ENCODE peak calls at places on chromosomes 4 and X, in seven cellular contexts. T is keratinocyte, R is EL, Z is mesendoderm, F is NB4, B is chondrocyte, Q is T-helper 1 cell. X is an unnamed sample.

GRCh38 chr4:38765391-38765790 is 17.4 kb downstream of the TLR10 start:
- DNase-seq in Z (no peak), T (no peak), B (no peak), F (no peak), Q (no peak), R (peak), X (no peak)

GRCh38 chrX:37846934-37847732 is at the start of gene DYNLT3:
- DNase-seq in Z (peak), B (peak), R (peak), F (peak), T (no peak), Q (peak), X (peak)

GRCh38 chr4:153643406-153644016 is 40.6 kb upstream of the TLR2 start:
- DNase-seq in Q (no peak), T (no peak), B (no peak), Z (peak), F (peak), R (peak), X (no peak)

GRCh38 chr4:93834371-93835066 is 6.0 kb downstream of the ATOH1 start:
- DNase-seq in R (no peak), F (peak), Q (no peak), Z (peak), T (no peak), B (no peak), X (no peak)

GRCh38 chrX:22109442-22109841 is 77.3 kb downstream of the PHEX start:
- DNase-seq in Z (peak), F (no peak), R (peak), Q (no peak), T (no peak), B (no peak), X (no peak)

GRCh38 chr4:127985989-127986388 is 20.8 kb downstream of the ABHD18 start:
- DNase-seq in B (no peak), F (no peak), Q (no peak), Z (no peak), R (no peak), T (no peak), X (no peak)

GRCh38 chr4:53194727-53195126 is 171.1 kb downstream of the SCFD2 start:
- DNase-seq in B (no peak), F (no peak), Z (no peak), T (no peak), Q (no peak), R (no peak), X (peak)

GRCh38 chr4:4857001-4857808 is 2.3 kb upstream of the MSX1 start:
- DNase-seq in F (no peak), B (no peak), T (no peak), Q (no peak), R (no peak), Z (peak), X (peak)

GRCh38 chr4:72997409-72997808 is 72.1 kb downstream of the COX18 start:
- DNase-seq in B (no peak), Z (peak), Q (no peak), T (peak), F (no peak), R (peak), X (no peak)

GRCh38 chr4:4759233-4759632 is 100.2 kb upstream of the MSX1 start:
- DNase-seq in F (no peak), Q (no peak), B (peak), Z (no peak), R (no peak), T (no peak), X (no peak)

GRCh38 chr4:138347561-138347960 is 105.4 kb upstream of the SLC7A11 start:
- DNase-seq in B (no peak), T (no peak), Q (no peak), Z (no peak), F (no peak), R (no peak), X (no peak)

GRCh38 chr4:138405934-138406567 is 163.9 kb upstream of the SLC7A11 start:
- DNase-seq in T (peak), R (peak), Q (no peak), B (no peak), F (peak), Z (no peak), X (no peak)

GRCh38 chr4:40831462-40831861 is 81.7 kb downstream of the NSUN7 start:
- DNase-seq in T (no peak), Z (no peak), R (no peak), F (no peak), B (no peak), Q (no peak), X (no peak)

GRCh38 chr4:133493776-133494175 is 344.7 kb downstream of the PCDH10 start:
- DNase-seq in Q (no peak), F (no peak), Z (no peak), T (no peak), B (no peak), R (no peak), X (no peak)

GRCh38 chrX:19512359-19512758 is 2.9 kb downstream of the MAP3K15 start:
- DNase-seq in Q (no peak), F (no peak), Z (no peak), R (no peak), B (no peak), T (no peak), X (peak)

GRCh38 chrX:21373001-21373400 is 1.2 kb upstream of the CNKSR2 start:
- DNase-seq in B (no peak), R (no peak), Z (no peak), T (no peak), F (no peak), Q (no peak), X (no peak)

GRCh38 chr4:25888781-25889180 is 25.2 kb upstream of the SMIM20 start:
- DNase-seq in T (no peak), B (no peak), Q (no peak), Z (no peak), F (no peak), R (peak), X (no peak)

GRCh38 chr4:27005512-27006246 is 145.0 kb downstream of the STIM2 start:
- DNase-seq in F (no peak), Z (no peak), T (no peak), B (no peak), Q (no peak), R (peak), X (no peak)

GRCh38 chr4:186651624-186652023 is 72.0 kb downstream of the FAT1 start:
- DNase-seq in B (no peak), F (no peak), R (no peak), T (no peak), Z (no peak), Q (no peak), X (no peak)

GRCh38 chrX:78522601-78523000 is 136.5 kb downstream of the RTL3 start:
- DNase-seq in F (no peak), R (no peak), T (no peak), B (no peak), Z (no peak), Q (no peak), X (no peak)

GRCh38 chrX:55119712-55120111 is 30.9 kb downstream of the PAGE2 start:
- DNase-seq in Z (no peak), F (no peak), R (peak), B (no peak), Q (no peak), T (no peak), X (no peak)

GRCh38 chrX:13050151-13050550 is 5.7 kb upstream of the FAM9C start:
- DNase-seq in F (no peak), R (no peak), T (no peak), Z (no peak), B (no peak), Q (no peak), X (no peak)

GRCh38 chr4:39036172-39036571 is 4.0 kb upstream of the TMEM156 start:
- DNase-seq in B (no peak), Z (no peak), T (no peak), Q (no peak), F (no peak), R (peak), X (no peak)

X was measured in spleen.